ENCODE peak calls at places on chromosome 2, in ten cellular contexts. I is ovary, Y is fibroblast of pulmonary artery, P is OCI-LY7, J is AG09319, E is endothelial cell, V is glutamatergic neuron, D is fibroblast of mammary gland, L is GM06990, S is HCT116. M is an unnamed sample.

GRCh38 chr2:85649201-85650190 is 18.5 kb downstream of the SFTPB start:
- DNase-seq in I (no peak), Y (peak; percentile 39), P (no peak), J (no peak), E (no peak), V (no peak), D (peak; percentile 60), L (no peak), S (no peak), M (no peak)

GRCh38 chr2:112679484-112679883 is 33.7 kb downstream of the SLC20A1 start:
- DNase-seq in I (no peak), Y (no peak), P (no peak), J (no peak), E (no peak), V (no peak), D (no peak), L (no peak), S (no peak), M (no peak)

GRCh38 chr2:226885769-226886435 is 50.0 kb downstream of the RHBDD1 start:
- DNase-seq in I (no peak), Y (no peak), P (no peak), J (no peak), E (no peak), V (no peak), D (peak; percentile 55), L (no peak), S (no peak), M (no peak)

GRCh38 chr2:158740127-158740526 is 55.0 kb upstream of the DAPL1 start:
- DNase-seq in I (no peak), Y (peak; percentile 35), P (no peak), J (no peak), E (peak; percentile 20), V (no peak), D (peak; percentile 61), L (no peak), S (no peak), M (no peak)

GRCh38 chr2:134683561-134684112 is 35.2 kb downstream of the TMEM163 start:
- DNase-seq in I (no peak), Y (peak; percentile 17), P (no peak), J (no peak), E (no peak), V (no peak), D (peak; percentile 1), L (peak; percentile 47), S (no peak), M (peak; percentile 29)

GRCh38 chr2:54618646-54619565 is 104.6 kb upstream of the EML6 start:
- DNase-seq in I (no peak), Y (no peak), P (peak; percentile 30), J (no peak), E (no peak), V (no peak), D (no peak), L (no peak), S (no peak), M (no peak)

GRCh38 chr2:33123216-33123615 is 176.5 kb downstream of the LTBP1 start:
- DNase-seq in I (no peak), Y (no peak), P (no peak), J (no peak), E (no peak), V (no peak), D (peak; percentile 53), L (no peak), S (no peak), M (no peak)

GRCh38 chr2:165452327-165452726 is 17.2 kb upstream of the CSRNP3 start:
- DNase-seq in I (no peak), Y (no peak), P (no peak), J (no peak), E (no peak), V (no peak), D (no peak), L (no peak), S (no peak), M (no peak)

GRCh38 chr2:12210016-12210933 is 463.8 kb downstream of the LPIN1 start:
- DNase-seq in I (peak; percentile 72), Y (no peak), P (no peak), J (no peak), E (no peak), V (no peak), D (no peak), L (no peak), S (no peak), M (no peak)

GRCh38 chr2:200787351-200788128 is 24.2 kb upstream of the BZW1 start:
- DNase-seq in I (no peak), Y (peak; percentile 96), P (no peak), J (no peak), E (no peak), V (no peak), D (peak; percentile 98), L (no peak), S (no peak), M (no peak)

GRCh38 chr2:27964067-27964466 is 73.5 kb downstream of the BABAM2 start:
- DNase-seq in I (no peak), Y (no peak), P (no peak), J (no peak), E (no peak), V (no peak), D (no peak), L (no peak), S (no peak), M (no peak)

GRCh38 chr2:95185973-95186372 is 20.4 kb downstream of the ZNF2 start:
- DNase-seq in I (no peak), Y (no peak), P (no peak), J (no peak), E (no peak), V (no peak), D (no peak), L (no peak), S (no peak), M (no peak)

GRCh38 chr2:64192570-64193192 is 48.5 kb upstream of the PELI1 start:
- DNase-seq in I (no peak), Y (peak; percentile 48), P (no peak), J (no peak), E (no peak), V (no peak), D (peak; percentile 56), L (no peak), S (no peak), M (no peak)

GRCh38 chr2:95057535-95058453 is 32.3 kb downstream of the MAL start:
- DNase-seq in I (no peak), Y (no peak), P (no peak), J (no peak), E (no peak), V (no peak), D (no peak), L (no peak), S (no peak), M (no peak)

GRCh38 chr2:102803041-102803896 is 41.4 kb downstream of the TMEM182 start:
- DNase-seq in I (no peak), Y (no peak), P (no peak), J (no peak), E (no peak), V (no peak), D (no peak), L (no peak), S (no peak), M (no peak)

GRCh38 chr2:238711346-238711745 is 136.5 kb upstream of the TWIST2 start:
- DNase-seq in I (no peak), Y (no peak), P (no peak), J (no peak), E (no peak), V (no peak), D (no peak), L (no peak), S (no peak), M (no peak)
- TF ChIP-seq CTCF in I (no peak), Y (no peak), P (no peak), J (no peak), E (no peak), V (no peak), D (no peak), L (no peak), S (no peak), M (no peak)

GRCh38 chr2:2842466-2842865 is 511.4 kb upstream of the MYT1L start:
- DNase-seq in I (no peak), Y (no peak), P (no peak), J (no peak), E (no peak), V (no peak), D (no peak), L (no peak), S (no peak), M (no peak)

GRCh38 chr2:2845796-2846315 is 514.8 kb upstream of the MYT1L start:
- DNase-seq in I (no peak), Y (no peak), P (no peak), J (no peak), E (no peak), V (no peak), D (no peak), L (no peak), S (no peak), M (no peak)

GRCh38 chr2:2845267-2845666 is 514.2 kb upstream of the MYT1L start:
- DNase-seq in I (no peak), Y (no peak), P (no peak), J (no peak), E (no peak), V (no peak), D (no peak), L (no peak), S (no peak), M (no peak)

GRCh38 chr2:2846379-2847130 is 515.5 kb upstream of the MYT1L start:
- DNase-seq in I (no peak), Y (no peak), P (no peak), J (no peak), E (no peak), V (no peak), D (no peak), L (no peak), S (peak; percentile 45), M (no peak)

GRCh38 chr2:2843969-2844548 is 513.0 kb upstream of the MYT1L start:
- DNase-seq in I (no peak), Y (no peak), P (peak; percentile 35), J (no peak), E (peak; percentile 27), V (no peak), D (no peak), L (no peak), S (peak; percentile 7), M (no peak)
- TF ChIP-seq CTCF in I (no peak), Y (no peak), P (peak; percentile 73), J (no peak), E (peak; percentile 52), V (peak; percentile 50), D (no peak), L (peak; percentile 46), S (peak; percentile 54), M (peak; percentile 54)

GRCh38 chr2:189498205-189498604 is 56.9 kb downstream of the WDR75 start:
- DNase-seq in I (peak; percentile 39), Y (peak; percentile 24), P (no peak), J (no peak), E (no peak), V (no peak), D (no peak), L (no peak), S (no peak), M (no peak)
- TF ChIP-seq CTCF in I (no peak), Y (peak; percentile 24), P (no peak), J (no peak), E (no peak), V (no peak), D (no peak), L (no peak), S (no peak), M (no peak)

DNA sequence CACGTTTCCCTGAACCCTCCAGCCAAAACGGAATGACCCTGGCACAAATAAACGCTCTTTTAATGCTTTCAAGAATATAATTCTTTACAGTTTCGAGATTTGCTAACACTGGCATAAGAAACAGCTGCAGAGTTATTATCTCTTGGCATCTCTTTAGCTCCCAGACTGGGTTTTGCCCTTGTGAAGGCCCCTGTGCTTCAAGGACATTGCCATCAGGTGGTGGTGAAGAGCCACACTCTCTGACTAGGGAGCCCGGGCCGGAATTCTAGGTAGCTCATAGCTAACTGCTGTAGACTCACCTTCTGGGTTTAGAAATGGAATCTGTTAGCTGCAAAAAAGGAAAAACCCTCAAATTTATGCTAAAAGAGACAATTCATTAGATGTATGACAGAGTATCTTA is 13.3 kb upstream of the GALNT14 start:
- DNase-seq in I (no peak), Y (no peak), P (no peak), J (no peak), E (no peak), V (no peak), D (no peak), L (no peak), S (no peak), M (no peak)
- TF ChIP-seq CTCF in I (no peak), Y (no peak), P (peak; percentile 30), J (no peak), E (no peak), V (no peak), D (no peak), L (no peak), S (peak; percentile 16), M (no peak)

M was measured in GM13977.